ENCODE peak calls at places on chromosomes 5 and 9, in seven cellular contexts. L is A549, X is ovary, T is lower leg skin, Q is endothelial cell of umbilical vein, D is Peyer's patch, H is GM12878. W is an unnamed sample.

GRCh38 chr5:55037046-55037771 is 13.2 kb downstream of the GZMK start:
- DNase-seq in Q (peak), X (no peak), D (peak), L (peak), H (no peak), T (no peak), W (no peak)

GRCh38 chr9:134947265-134947955 is 29.7 kb upstream of the FCN1 start:
- DNase-seq in T (no peak), X (peak), L (no peak), Q (no peak), D (no peak), H (no peak), W (no peak)

GRCh38 chr5:100965291-100965690 is 62.2 kb upstream of the ST8SIA4 start:
- DNase-seq in T (no peak), L (no peak), X (no peak), H (no peak), D (no peak), Q (no peak), W (no peak)

GRCh38 chr9:73919712-73920111 is 577.4 kb upstream of the RORB start:
- DNase-seq in L (no peak), X (no peak), Q (no peak), H (no peak), D (no peak), T (no peak), W (no peak)

GRCh38 chr5:1858436-1858835 is 24.3 kb downstream of the IRX4 start:
- DNase-seq in X (no peak), H (no peak), Q (no peak), L (no peak), T (no peak), D (no peak), W (no peak)

GRCh38 chr9:37408933-37409710 is 13.4 kb upstream of the GRHPR start:
- DNase-seq in T (no peak), H (peak), D (peak), Q (no peak), L (no peak), X (no peak), W (peak)

GRCh38 chr9:13719981-13720380 is 440.5 kb upstream of the MPDZ start:
- DNase-seq in X (no peak), H (no peak), L (no peak), T (no peak), Q (peak), D (no peak), W (no peak)

GRCh38 chr5:141779642-141780041 is 97.6 kb upstream of the ARAP3 start:
- DNase-seq in Q (no peak), L (no peak), H (no peak), D (no peak), X (no peak), T (no peak), W (no peak)

GRCh38 chr5:1118231-1118698 is 6.4 kb upstream of the SLC12A7 start:
- DNase-seq in T (no peak), Q (no peak), X (peak), D (no peak), H (no peak), L (no peak), W (no peak)

GRCh38 chr9:133992780-133993634 is 883 bp upstream of the VAV2 start:
- DNase-seq in T (peak), D (peak), H (no peak), X (peak), Q (peak), L (peak), W (peak)

GRCh38 chr5:149837680-149838269 is 106.8 kb downstream of the PDE6A start:
- DNase-seq in D (peak), Q (peak), H (no peak), X (no peak), L (peak), T (no peak), W (no peak)

GRCh38 chr9:36584626-36585460 is 12.1 kb downstream of the MELK start:
- DNase-seq in L (no peak), Q (no peak), H (no peak), D (no peak), X (no peak), T (no peak), W (no peak)

GRCh38 chr5:133906303-133906702 is 62.1 kb downstream of the C5orf15 start:
- DNase-seq in H (no peak), L (no peak), D (no peak), T (no peak), Q (no peak), X (no peak), W (no peak)

GRCh38 chr5:37836173-37837100 is 3.4 kb downstream of the GDNF start:
- DNase-seq in T (no peak), Q (peak), H (no peak), X (peak), D (no peak), L (no peak), W (no peak)

GRCh38 chr5:39266442-39266841 is 47.1 kb upstream of the FYB1 start:
- DNase-seq in L (peak), X (no peak), T (no peak), D (no peak), Q (no peak), H (no peak), W (no peak)

GRCh38 chr5:43401827-43402226 is 10.4 kb downstream of the CCL28 start:
- DNase-seq in Q (no peak), T (no peak), X (no peak), L (peak), D (peak), H (no peak), W (no peak)

GRCh38 chr5:11000517-11001353 is 239.7 kb upstream of the DAP start:
- DNase-seq in T (no peak), Q (no peak), X (no peak), D (no peak), H (no peak), L (no peak), W (no peak)

GRCh38 chr5:177389368-177390169 is 5.3 kb downstream of the SLC34A1 start:
- DNase-seq in L (no peak), D (peak), X (no peak), T (no peak), Q (no peak), H (peak), W (no peak)

GRCh38 chr9:72396247-72397091 is 31.5 kb upstream of the ZFAND5 start:
- DNase-seq in D (no peak), H (no peak), X (no peak), L (peak), Q (peak), T (no peak), W (no peak)

GRCh38 chr5:122355324-122355723 is 43.3 kb downstream of the SNCAIP start:
- DNase-seq in T (no peak), Q (no peak), D (no peak), L (no peak), X (no peak), H (no peak), W (no peak)

GRCh38 chr9:2567922-2568321 is 53.7 kb upstream of the VLDLR start:
- DNase-seq in L (peak), H (no peak), Q (no peak), T (no peak), D (no peak), X (no peak), W (no peak)

GRCh38 chr5:78527054-78527884 is 121.3 kb downstream of the LHFPL2 start:
- DNase-seq in H (no peak), L (peak), X (no peak), D (peak), T (no peak), Q (peak), W (no peak)

GRCh38 chr5:171521219-171521633 is 101.8 kb downstream of the FGF18 start:
- DNase-seq in D (no peak), Q (peak), L (peak), X (peak), H (no peak), T (no peak), W (no peak)

GRCh38 chr5:135034186-135034962 is at the start of gene PITX1:
- DNase-seq in L (peak), X (no peak), H (no peak), T (no peak), Q (no peak), D (peak), W (no peak)
- TF ChIP-seq POLR2A in L (peak), X (no peak), H (no peak), T (no peak), Q (no peak), D (no peak), W (peak)

GRCh38 chr9:135978650-135979461 is 17.7 kb upstream of the UBAC1 start:
- DNase-seq in X (no peak), D (no peak), L (no peak), T (no peak), H (no peak), Q (no peak), W (no peak)

GRCh38 chr9:135982499-135983264 is 21.5 kb upstream of the UBAC1 start:
- DNase-seq in H (no peak), T (no peak), Q (no peak), L (no peak), D (no peak), X (no peak), W (no peak)

GRCh38 chr9:135983745-135984710 is 22.9 kb upstream of the UBAC1 start:
- DNase-seq in Q (no peak), T (no peak), D (no peak), H (no peak), L (no peak), X (no peak), W (no peak)

GRCh38 chr9:135979472-135980166 is 18.4 kb upstream of the UBAC1 start:
- DNase-seq in T (no peak), H (no peak), Q (no peak), D (no peak), L (no peak), X (no peak), W (no peak)

DNA sequence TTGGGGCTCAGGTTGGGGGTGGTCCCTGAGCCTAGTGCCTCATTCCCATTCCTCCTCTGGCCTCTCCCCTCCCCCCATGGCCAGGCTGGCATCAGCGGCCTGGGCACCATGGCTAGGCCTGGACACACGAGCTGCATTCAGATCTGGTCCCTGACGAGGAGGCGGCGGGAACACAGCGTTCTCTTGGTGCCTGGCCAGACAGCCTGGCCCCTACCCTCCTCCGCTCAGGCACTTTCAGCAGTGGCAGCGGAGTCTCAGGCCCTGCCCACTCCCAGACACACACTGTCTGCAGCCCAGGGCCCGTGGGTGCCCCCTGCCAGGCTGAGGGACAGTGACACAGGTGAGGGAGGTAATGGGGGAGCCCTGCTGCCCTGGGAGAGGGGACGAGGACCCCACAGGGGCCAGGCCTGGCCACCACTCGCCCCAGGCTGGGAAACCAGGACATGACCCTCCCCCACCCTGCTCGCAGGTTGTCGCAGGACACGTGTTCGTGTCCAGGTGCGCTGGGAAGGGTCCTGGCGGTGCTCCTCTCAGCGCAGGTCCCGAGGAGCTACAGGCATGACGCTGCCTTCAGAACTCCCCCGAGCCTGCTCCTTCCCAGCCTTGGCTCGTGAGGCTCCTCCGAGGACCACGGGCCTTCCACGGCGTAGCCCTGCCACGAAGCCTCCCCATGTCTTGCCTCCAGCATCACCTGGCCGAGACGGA is 19.9 kb upstream of the UBAC1 start:
- DNase-seq in T (no peak), H (no peak), Q (no peak), D (no peak), L (no peak), X (no peak), W (no peak)
- TF ChIP-seq CTCF in T (no peak), H (no peak), Q (no peak), D (no peak), L (no peak), X (no peak), W (no peak)

GRCh38 chr9:69758981-69759477 is 782 bp downstream of the PTAR1 start:
- DNase-seq in L (peak), H (no peak), Q (no peak), T (no peak), D (no peak), X (no peak), W (no peak)

GRCh38 chr9:69759478-69760277 is at the start of gene PTAR1:
- DNase-seq in X (peak), D (peak), Q (peak), L (peak), H (peak), T (peak), W (peak)

GRCh38 chr9:69758001-69758730 is 1.6 kb downstream of the PTAR1 start:
- DNase-seq in X (no peak), H (no peak), Q (no peak), T (no peak), L (no peak), D (no peak), W (no peak)

GRCh38 chr9:69762527-69762926 is 2.7 kb upstream of the PTAR1 start:
- DNase-seq in L (no peak), T (no peak), D (no peak), H (no peak), Q (no peak), X (no peak), W (no peak)

DNA sequence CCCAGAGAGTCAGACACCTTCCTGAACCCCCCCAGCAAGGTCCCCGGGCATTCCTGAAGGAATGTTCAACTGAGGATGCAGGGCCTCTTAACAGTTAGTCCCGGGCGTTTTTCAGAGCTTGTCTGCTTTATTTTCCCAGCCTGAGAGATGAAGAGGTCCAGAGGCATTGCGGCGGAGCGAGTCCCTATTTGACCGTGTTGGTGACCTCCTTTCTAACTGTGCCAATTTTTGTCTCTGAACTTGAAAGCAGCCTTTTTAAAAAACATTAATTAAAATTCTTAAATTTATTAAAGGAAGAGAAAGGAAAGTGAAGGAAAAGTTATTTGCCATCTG is 433 bp upstream of the PTAR1 start:
- DNase-seq in L (no peak), Q (no peak), D (no peak), H (no peak), T (no peak), X (no peak), W (no peak)
- TF ChIP-seq POLR2A in L (no peak), Q (no peak), D (no peak), H (no peak), T (no peak), X (no peak), W (no peak)

GRCh38 chr5:153707626-153708025 is 217.2 kb downstream of the GRIA1 start:
- DNase-seq in L (no peak), T (no peak), Q (no peak), H (no peak), X (no peak), D (no peak), W (no peak)

GRCh38 chr5:153713913-153714312 is 223.4 kb downstream of the GRIA1 start:
- DNase-seq in L (no peak), X (no peak), D (no peak), Q (no peak), T (no peak), H (no peak), W (no peak)

GRCh38 chr5:153712946-153713345 is 222.5 kb downstream of the GRIA1 start:
- DNase-seq in T (no peak), X (no peak), D (no peak), L (no peak), Q (no peak), H (no peak), W (no peak)

GRCh38 chr5:153714732-153715287 is 224.3 kb downstream of the GRIA1 start:
- DNase-seq in L (no peak), Q (no peak), X (no peak), T (no peak), D (no peak), H (no peak), W (no peak)

DNA sequence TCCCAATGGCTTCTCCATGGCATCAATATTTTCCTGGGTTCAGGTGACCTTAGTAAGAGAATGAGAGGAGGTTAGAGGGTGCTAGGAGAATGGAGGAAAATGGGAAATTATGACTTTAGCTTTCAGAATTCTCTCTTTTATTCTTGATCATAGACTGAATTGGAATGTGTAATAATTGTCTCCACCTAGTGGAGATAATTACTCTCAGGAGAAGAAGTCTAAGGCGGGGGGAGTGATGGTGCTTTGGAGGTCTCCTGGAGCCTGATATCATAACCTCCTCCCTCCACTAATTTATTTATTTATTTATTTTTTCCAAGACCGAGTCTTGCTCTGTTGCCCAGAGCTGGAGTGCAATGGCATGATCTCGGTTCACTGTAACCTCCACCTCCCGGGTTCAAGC is 221.3 kb downstream of the GRIA1 start:
- DNase-seq in T (no peak), X (no peak), L (no peak), D (no peak), Q (peak), H (no peak), W (no peak)
- TF ChIP-seq CTCF in T (no peak), X (no peak), L (no peak), D (no peak), Q (no peak), H (no peak), W (no peak)

DNA sequence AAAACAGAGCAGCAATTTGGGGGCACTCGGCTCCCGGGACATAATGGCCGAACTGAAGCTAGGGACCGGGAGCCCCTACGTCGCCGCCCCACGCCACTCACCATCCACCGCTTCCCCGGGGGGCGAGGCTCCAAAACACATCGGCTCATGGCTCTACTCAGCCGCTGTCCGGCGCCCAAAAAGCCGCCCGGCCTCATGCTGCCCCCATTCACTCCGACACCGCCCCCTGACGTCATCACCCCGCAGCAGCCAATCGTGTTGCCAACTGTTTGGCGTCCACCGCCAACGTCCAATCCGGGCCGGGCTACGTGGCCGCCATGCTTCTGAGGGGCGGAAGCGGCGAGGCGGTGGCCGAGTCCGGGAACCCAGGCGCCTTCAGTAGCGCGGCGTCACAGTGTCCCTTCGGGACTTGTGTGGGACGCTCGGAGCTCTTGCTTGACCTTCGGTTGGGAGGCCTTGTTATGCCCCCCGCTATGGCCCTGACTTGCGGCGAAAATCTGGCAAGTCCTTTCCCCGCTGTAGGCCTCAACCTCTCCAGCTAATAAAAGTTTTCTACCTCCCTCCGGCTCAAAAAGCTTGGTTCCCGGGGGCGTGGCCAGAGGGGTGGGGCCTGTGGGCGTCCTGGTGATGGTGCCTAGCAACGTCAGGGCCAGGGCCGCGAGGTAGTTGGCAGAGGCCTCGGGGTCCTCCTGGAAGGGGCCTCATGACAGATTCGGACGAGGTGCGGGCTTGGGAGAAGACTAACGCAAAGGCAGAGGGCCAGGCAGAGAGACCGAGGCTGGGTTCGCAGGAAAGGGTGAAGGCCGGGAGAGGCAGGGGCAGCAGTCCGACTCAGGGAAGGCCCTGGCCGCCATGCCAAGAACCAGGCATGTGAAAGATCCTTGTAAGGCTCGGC is at the start of the genes PTRH1 and TTC16:
- DNase-seq in Q (peak), T (peak), L (peak), X (peak), H (peak), D (peak), W (peak)
- TF ChIP-seq POLR2A in Q (no peak), T (no peak), L (no peak), X (peak), H (peak), D (no peak), W (no peak)

GRCh38 chr9:105318729-105319513 is 74.5 kb downstream of the SLC44A1 start:
- DNase-seq in L (peak), T (no peak), H (peak), X (no peak), D (peak), Q (no peak), W (no peak)
- TF ChIP-seq CTCF in L (no peak), T (no peak), H (no peak), X (no peak), D (no peak), Q (no peak), W (no peak)

GRCh38 chr5:66344544-66344943 is 200.4 kb downstream of the SREK1 start:
- DNase-seq in Q (no peak), T (peak), L (no peak), H (no peak), D (no peak), X (no peak), W (no peak)

GRCh38 chr5:66346869-66347268 is 202.8 kb downstream of the SREK1 start:
- DNase-seq in X (no peak), L (no peak), Q (no peak), D (no peak), H (no peak), T (peak), W (no peak)

GRCh38 chr5:66343370-66344071 is 199.4 kb downstream of the SREK1 start:
- DNase-seq in T (no peak), L (no peak), H (no peak), Q (no peak), D (no peak), X (no peak), W (no peak)

GRCh38 chr5:66351822-66352221 is 207.7 kb downstream of the SREK1 start:
- DNase-seq in H (no peak), X (no peak), D (no peak), Q (no peak), L (no peak), T (no peak), W (no peak)

DNA sequence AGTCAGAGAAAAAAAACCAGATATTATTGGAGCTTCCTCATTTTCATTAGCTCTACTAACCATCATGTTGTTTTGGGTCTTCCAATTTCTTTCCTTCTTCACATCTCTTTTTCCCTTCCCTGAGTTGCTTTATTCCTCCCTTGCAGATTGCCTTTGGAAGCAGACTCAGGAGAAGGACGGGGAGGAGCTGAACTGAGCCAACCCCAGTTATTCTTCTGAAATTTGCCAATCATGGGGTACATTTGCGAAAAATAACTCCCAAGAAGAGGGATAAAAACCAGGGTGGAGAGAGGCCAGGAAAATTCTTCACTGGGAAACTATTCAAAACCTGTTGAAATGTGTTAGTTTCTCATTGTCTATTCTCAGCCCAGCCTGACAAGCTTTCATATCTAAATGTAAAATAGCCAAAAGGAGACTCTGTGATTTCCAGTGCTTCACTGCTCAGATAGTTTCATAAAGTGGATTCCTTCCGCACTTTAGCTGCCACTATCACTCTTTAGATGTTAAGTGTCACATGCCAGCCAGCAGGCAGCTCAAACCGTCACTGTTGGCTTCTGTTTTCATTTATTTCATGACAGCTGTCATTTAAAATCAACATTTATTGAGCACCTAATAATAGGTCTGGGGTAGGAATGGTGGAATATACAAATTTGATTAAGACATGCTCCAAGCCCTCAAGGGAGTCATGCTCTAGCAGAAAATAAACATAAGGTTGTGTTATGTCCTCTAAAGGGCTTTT is 204.5 kb downstream of the SREK1 start:
- DNase-seq in H (no peak), Q (no peak), L (no peak), T (no peak), D (no peak), X (no peak), W (no peak)
- TF ChIP-seq POLR2A in H (no peak), Q (no peak), L (no peak), T (no peak), D (no peak), X (no peak), W (no peak)